ENCODE peak calls at places on chromosomes 11 and 22, in ten cellular contexts. A, E, L, Y, C, P, V, K, Z and O are unnamed samples.

GRCh38 chr11:111010391-111011354 is 234.9 kb upstream of the POU2AF2 start:
- DNase-seq in A (no peak), E (no peak), L (no peak), Y (no peak), C (no peak), P (peak), V (no peak), K (no peak), Z (no peak), O (no peak)

GRCh38 chr11:128022761-128023160 is 564.6 kb downstream of the ETS1 start:
- DNase-seq in A (no peak), E (no peak), L (no peak), Y (no peak), C (no peak), P (no peak), V (no peak), K (no peak), Z (no peak), O (no peak)

GRCh38 chr11:22778642-22779041 is 51.0 kb downstream of the SVIP start:
- DNase-seq in A (no peak), E (no peak), L (no peak), Y (no peak), C (no peak), P (peak), V (no peak), K (no peak), Z (no peak), O (no peak)

GRCh38 chr11:68122936-68123539 is 1.9 kb upstream of the CHKA start:
- DNase-seq in A (no peak), E (no peak), L (peak), Y (no peak), C (no peak), P (no peak), V (no peak), K (no peak), Z (no peak), O (no peak)

GRCh38 chr11:12248330-12248729 is 129.0 kb upstream of the PARVA start:
- DNase-seq in A (no peak), E (peak), L (peak), Y (no peak), C (no peak), P (peak), V (no peak), K (no peak), Z (peak), O (no peak)

GRCh38 chr11:118908931-118909618 is 16.7 kb downstream of the BCL9L start:
- DNase-seq in A (no peak), E (peak), L (peak), Y (peak), C (peak), P (no peak), V (no peak), K (peak), Z (peak), O (peak)

GRCh38 chr11:1221848-1222311 is 986 bp upstream of the MUC5B start:
- DNase-seq in A (no peak), E (peak), L (peak), Y (no peak), C (no peak), P (no peak), V (no peak), K (no peak), Z (no peak), O (no peak)

GRCh38 chr22:26697151-26697550 is 39.8 kb downstream of the MIAT start:
- DNase-seq in A (no peak), E (no peak), L (no peak), Y (no peak), C (no peak), P (no peak), V (no peak), K (no peak), Z (no peak), O (no peak)

GRCh38 chr22:36097880-36098279 is 62.7 kb downstream of the APOL3 start:
- DNase-seq in A (no peak), E (no peak), L (no peak), Y (peak), C (no peak), P (peak), V (no peak), K (peak), Z (no peak), O (no peak)

GRCh38 chr11:65213322-65214211 is 31.8 kb downstream of the CAPN1 start:
- DNase-seq in A (no peak), E (peak), L (no peak), Y (no peak), C (no peak), P (no peak), V (no peak), K (no peak), Z (peak), O (no peak)

GRCh38 chr22:29400576-29400975 is 12.2 kb upstream of the AP1B1 start:
- DNase-seq in A (no peak), E (no peak), L (no peak), Y (no peak), C (no peak), P (peak), V (no peak), K (no peak), Z (no peak), O (no peak)

GRCh38 chr11:107741044-107741823 is 29.4 kb upstream of the SLN start:
- DNase-seq in A (peak), E (no peak), L (no peak), Y (peak), C (no peak), P (peak), V (no peak), K (peak), Z (peak), O (peak)

GRCh38 chr22:20549232-20549841 is 41.9 kb downstream of the MED15 start:
- DNase-seq in A (no peak), E (peak), L (no peak), Y (no peak), C (no peak), P (no peak), V (no peak), K (peak), Z (no peak), O (peak)

DNA sequence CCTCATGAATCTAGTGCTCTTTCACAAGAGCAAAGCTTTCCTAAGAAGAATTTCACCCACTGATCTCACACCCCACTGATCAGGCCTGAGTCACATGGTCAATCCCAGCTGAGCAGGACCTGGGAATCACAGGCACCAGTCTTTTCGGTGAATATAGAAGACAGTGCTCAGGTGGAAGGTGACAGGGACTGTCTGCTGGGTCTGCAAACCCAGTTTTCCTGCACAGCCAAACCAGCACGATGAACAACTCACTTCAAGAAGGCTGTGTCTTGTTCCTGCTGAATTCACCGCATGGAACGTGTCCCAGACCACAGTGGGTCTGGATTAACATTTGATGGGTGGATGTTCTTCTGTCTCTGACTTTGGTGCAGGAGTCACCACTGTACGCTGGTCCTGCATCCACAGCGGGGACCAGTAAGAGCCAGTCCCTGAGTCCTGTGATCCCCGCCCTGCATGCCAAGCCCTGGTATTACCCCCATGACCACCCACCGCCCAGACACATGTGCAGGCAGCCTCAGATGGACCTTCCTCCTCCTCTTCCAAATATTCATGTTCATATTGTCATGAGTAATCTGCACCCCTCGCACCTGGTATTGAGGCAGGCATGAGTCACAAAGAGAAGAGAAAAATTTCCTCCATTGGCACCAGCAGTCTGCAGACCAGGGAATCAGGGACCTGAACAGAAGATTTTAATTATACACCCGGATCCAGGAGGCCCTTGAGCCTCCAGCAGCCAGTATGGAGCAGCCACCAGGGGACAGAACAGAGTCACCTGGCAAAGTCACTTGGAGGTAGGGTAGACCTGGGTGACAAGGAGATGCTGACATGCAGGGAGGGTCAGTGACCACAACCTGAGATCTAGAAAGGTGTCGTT is 8.6 kb upstream of the IGLL5 start:
- DNase-seq in A (no peak), E (no peak), L (no peak), Y (no peak), C (peak), P (no peak), V (no peak), K (no peak), Z (no peak), O (no peak)
- TF ChIP-seq CTCF in A (peak), E (no peak), L (no peak), Y (no peak), C (no peak), P (no peak), V (no peak), K (no peak), Z (no peak), O (no peak)

GRCh38 chr11:10696797-10697620 is 3.5 kb upstream of the IRAG1 start:
- DNase-seq in A (no peak), E (peak), L (no peak), Y (no peak), C (no peak), P (no peak), V (no peak), K (no peak), Z (no peak), O (no peak)

GRCh38 chr11:10695821-10696220 is 2.3 kb upstream of the IRAG1 start:
- DNase-seq in A (no peak), E (no peak), L (no peak), Y (no peak), C (no peak), P (no peak), V (no peak), K (no peak), Z (peak), O (no peak)

GRCh38 chr11:10692716-10693115 is 839 bp downstream of the IRAG1 start:
- DNase-seq in A (no peak), E (no peak), L (no peak), Y (no peak), C (no peak), P (no peak), V (no peak), K (no peak), Z (no peak), O (no peak)

GRCh38 chr11:10693509-10694071 is at the start of gene IRAG1:
- DNase-seq in A (no peak), E (peak), L (peak), Y (no peak), C (peak), P (no peak), V (no peak), K (peak), Z (peak), O (no peak)

GRCh38 chr11:10694481-10695239 is 1.1 kb upstream of the IRAG1 start:
- DNase-seq in A (no peak), E (no peak), L (no peak), Y (no peak), C (no peak), P (no peak), V (no peak), K (peak), Z (peak), O (no peak)
- TF ChIP-seq CTCF in A (no peak), E (no peak), L (no peak), Y (no peak), C (peak), P (no peak), V (no peak), K (no peak), Z (no peak), O (no peak)

DNA sequence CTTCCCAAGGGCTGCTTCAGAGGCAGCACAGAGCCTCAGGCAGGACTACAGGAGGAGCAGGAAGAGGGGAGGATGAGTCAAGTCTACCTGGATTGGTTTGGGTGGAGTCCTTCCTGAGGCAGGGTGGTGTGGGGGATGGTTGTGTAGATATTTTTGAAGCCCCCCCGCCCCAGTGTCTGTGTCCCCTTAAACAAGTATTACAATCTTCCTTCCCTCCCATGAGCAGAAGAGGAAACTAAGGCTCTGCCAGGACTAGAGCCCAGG is 34.7 kb upstream of the FCHSD2 start:
- DNase-seq in A (no peak), E (peak), L (no peak), Y (peak), C (no peak), P (peak), V (no peak), K (no peak), Z (no peak), O (no peak)
- TF ChIP-seq CTCF in A (no peak), E (no peak), L (no peak), Y (no peak), C (no peak), P (no peak), V (no peak), K (no peak), Z (no peak), O (no peak)

GRCh38 chr22:39311592-39312400 is 7.6 kb downstream of the RPL3 start:
- DNase-seq in A (peak), E (no peak), L (no peak), Y (no peak), C (no peak), P (no peak), V (no peak), K (no peak), Z (no peak), O (peak)

GRCh38 chr22:39309881-39310714 is 9.3 kb downstream of the RPL3 start:
- DNase-seq in A (peak), E (no peak), L (no peak), Y (peak), C (no peak), P (peak), V (peak), K (peak), Z (peak), O (peak)

GRCh38 chr22:39313258-39314001 is 6.0 kb downstream of the RPL3 start:
- DNase-seq in A (peak), E (no peak), L (no peak), Y (no peak), C (no peak), P (no peak), V (no peak), K (no peak), Z (no peak), O (no peak)

GRCh38 chr22:39314251-39314971 is 5.0 kb downstream of the RPL3 start:
- DNase-seq in A (peak), E (no peak), L (no peak), Y (no peak), C (no peak), P (no peak), V (no peak), K (no peak), Z (no peak), O (no peak)

GRCh38 chr22:39312410-39312809 is 7.0 kb downstream of the RPL3 start:
- DNase-seq in A (no peak), E (no peak), L (no peak), Y (no peak), C (no peak), P (no peak), V (no peak), K (no peak), Z (no peak), O (no peak)
- TF ChIP-seq CTCF in A (no peak), E (no peak), L (no peak), Y (no peak), C (no peak), P (no peak), V (no peak), K (no peak), Z (no peak), O (no peak)

DNA sequence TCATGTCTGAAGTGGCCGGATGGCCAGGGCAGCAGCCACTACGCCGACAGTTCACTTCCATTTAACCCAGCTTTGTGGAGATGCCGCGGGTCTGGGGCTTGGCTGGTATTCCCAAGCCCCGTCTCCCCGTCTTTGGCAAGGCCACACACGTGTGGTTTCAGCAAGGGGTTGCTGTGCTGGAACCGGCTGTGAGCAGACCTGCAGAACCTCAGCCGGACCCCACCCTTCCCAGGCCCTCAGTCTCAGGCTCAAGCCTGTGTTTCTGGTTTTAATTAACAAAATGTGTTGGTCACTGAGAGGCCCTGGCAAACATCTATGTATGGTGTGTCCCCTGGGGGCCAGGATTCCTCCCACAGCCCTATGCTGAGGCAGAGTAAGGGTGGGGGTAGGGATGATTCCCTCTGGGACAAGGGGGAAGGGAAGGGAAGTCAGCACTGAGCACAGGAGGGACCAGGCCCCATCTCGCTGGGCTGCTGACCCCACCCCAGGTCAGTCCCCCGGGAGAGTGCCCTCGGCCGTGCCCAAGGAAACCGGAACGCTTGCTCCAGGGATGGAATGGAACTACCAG is 9.3 kb downstream of the OSBPL5 start:
- DNase-seq in A (no peak), E (peak), L (no peak), Y (no peak), C (no peak), P (no peak), V (no peak), K (peak), Z (no peak), O (no peak)
- TF ChIP-seq CTCF in A (no peak), E (no peak), L (no peak), Y (no peak), C (no peak), P (no peak), V (no peak), K (no peak), Z (no peak), O (no peak)

GRCh38 chr22:17675584-17675983 is 37.0 kb downstream of the BCL2L13 start:
- DNase-seq in A (no peak), E (no peak), L (no peak), Y (no peak), C (no peak), P (no peak), V (no peak), K (no peak), Z (no peak), O (no peak)
- TF ChIP-seq CTCF in A (no peak), E (no peak), L (no peak), Y (no peak), C (no peak), P (no peak), V (no peak), K (no peak), Z (no peak), O (no peak)